ENCODE peak calls at places on chromosomes 4 and X, in four cellular contexts. S is H9, B is neuronal stem cell, O is IMR-90. F is an unnamed sample.

GRCh38 chrX:110282922-110283321 is 35.0 kb downstream of the AMMECR1 start:
- DNase-seq in S (no peak), B (no peak), O (no peak), F (no peak)

GRCh38 chr4:128475597-128475996 is 188.0 kb upstream of the PGRMC2 start:
- DNase-seq in S (no peak), B (no peak), O (no peak), F (no peak)

GRCh38 chr4:110681381-110681780 is 58.5 kb upstream of the PITX2 start:
- DNase-seq in S (no peak), B (no peak), O (no peak), F (peak; percentile 76)

GRCh38 chr4:124183926-124184325 is 528.6 kb downstream of the ANKRD50 start:
- DNase-seq in S (no peak), B (no peak), O (peak; percentile 41), F (no peak)

GRCh38 chrX:100410901-100411801 is 1.1 kb upstream of the PCDH19 start:
- DNase-seq in S (peak; percentile 35), B (no peak), O (no peak), F (no peak)

GRCh38 chr4:121061215-121061614 is 11.1 kb downstream of the NDNF start:
- DNase-seq in S (no peak), B (no peak), O (no peak), F (no peak)

GRCh38 chr4:59841698-59842097 is 1358.4 kb upstream of the ADGRL3 start:
- DNase-seq in S (no peak), B (no peak), O (no peak), F (no peak)

GRCh38 chr4:252065-252601 is 53.1 kb downstream of the ZNF732 start:
- DNase-seq in S (no peak), B (no peak), O (no peak), F (no peak)

GRCh38 chr4:1296324-1297022 is 6.8 kb downstream of the MAEA start:
- DNase-seq in S (no peak), B (no peak), O (no peak), F (no peak)

GRCh38 chr4:54745031-54745770 is 87.4 kb downstream of the KIT start:
- DNase-seq in S (no peak), B (no peak), O (peak; percentile 1), F (no peak)

GRCh38 chr4:112082954-112083586 is 62.2 kb upstream of the FAM241A start:
- DNase-seq in S (no peak), B (no peak), O (peak; percentile 82), F (no peak)

GRCh38 chr4:100060765-100061416 is 110.8 kb upstream of the H2AZ1 start:
- DNase-seq in S (no peak), B (no peak), O (no peak), F (no peak)

GRCh38 chr4:158020734-158021346 is 152.0 kb downstream of the GASK1B start:
- DNase-seq in S (no peak), B (no peak), O (peak; percentile 95), F (peak; percentile 41)

GRCh38 chrX:118530537-118530936 is 34.9 kb downstream of the DOCK11 start:
- DNase-seq in S (no peak), B (no peak), O (peak; percentile 48), F (no peak)

GRCh38 chrX:40931921-40932320 is 153.3 kb upstream of the USP9X start:
- DNase-seq in S (no peak), B (no peak), O (no peak), F (no peak)

GRCh38 chrX:40928076-40928475 is 157.2 kb upstream of the USP9X start:
- DNase-seq in S (no peak), B (no peak), O (no peak), F (no peak)

GRCh38 chrX:40938418-40938817 is 146.8 kb upstream of the USP9X start:
- DNase-seq in S (no peak), B (no peak), O (peak; percentile 46), F (no peak)

GRCh38 chrX:40936827-40937226 is 148.4 kb upstream of the USP9X start:
- DNase-seq in S (no peak), B (no peak), O (no peak), F (no peak)

DNA sequence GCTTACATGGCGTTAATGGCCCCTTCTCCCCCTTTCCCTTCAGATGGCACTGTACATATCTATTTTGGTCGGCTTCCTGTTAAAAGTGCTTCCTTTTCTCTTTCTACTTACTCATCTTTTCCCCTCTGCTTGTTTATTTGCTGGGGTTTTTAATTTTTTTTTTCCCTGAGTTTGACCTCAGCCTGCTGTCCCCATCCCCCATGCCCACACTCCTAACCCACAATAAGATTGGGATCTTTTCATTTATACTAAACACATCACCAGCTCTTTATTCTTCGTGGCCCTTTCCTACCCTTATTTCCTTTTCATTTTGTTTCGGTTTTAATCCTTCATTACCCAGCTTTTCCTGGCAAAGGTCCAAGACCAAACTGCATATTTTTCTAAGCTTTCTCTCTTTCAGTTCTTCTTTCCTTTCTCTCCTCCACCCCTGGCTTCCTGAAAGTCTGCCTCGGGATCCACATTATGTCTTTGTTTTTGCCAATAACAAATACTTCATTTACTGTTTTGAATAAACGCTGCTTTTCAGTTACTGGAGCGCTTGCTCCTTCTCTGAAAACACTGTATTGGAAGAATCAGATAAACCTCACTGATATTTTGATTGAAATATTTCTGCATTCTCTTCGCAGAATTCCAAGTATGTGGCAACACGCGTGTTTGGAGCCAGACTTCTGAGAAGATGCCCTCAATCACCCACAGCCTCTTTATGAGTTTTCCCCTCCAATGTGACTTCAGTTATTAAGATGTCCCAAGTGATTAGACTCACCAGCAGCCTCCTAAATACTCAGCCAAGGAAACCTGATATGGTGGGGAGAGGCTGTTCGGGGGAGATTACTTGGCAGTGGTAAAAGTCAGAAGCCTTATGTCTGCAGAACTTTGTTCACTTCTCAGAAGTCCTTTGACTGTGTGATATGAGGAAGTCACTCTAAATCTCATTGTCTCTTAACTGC is 151.8 kb upstream of the USP9X start:
- DNase-seq in S (no peak), B (no peak), O (peak; percentile 65), F (peak; percentile 66)
- H3K27ac ChIP-seq in S (no peak overlapping the region), B (no peak overlapping the region), O (peak overlapping the region; percentile 66), F (no peak overlapping the region)

GRCh38 chr4:6189511-6189910 is 10.8 kb downstream of the JAKMIP1 start:
- DNase-seq in S (no peak), B (no peak), O (no peak), F (no peak)
- H3K4ac ChIP-seq in S (no peak overlapping the region), B (no peak overlapping the region), O (no peak overlapping the region), F (no peak overlapping the region)

GRCh38 chr4:186202490-186203140 is 11.2 kb downstream of the CYP4V2 start:
- DNase-seq in S (no peak), B (no peak), O (no peak), F (no peak)
- H2AK5ac ChIP-seq in S (no peak overlapping the region), B (no peak overlapping the region), O (no peak overlapping the region), F (no peak overlapping the region)

DNA sequence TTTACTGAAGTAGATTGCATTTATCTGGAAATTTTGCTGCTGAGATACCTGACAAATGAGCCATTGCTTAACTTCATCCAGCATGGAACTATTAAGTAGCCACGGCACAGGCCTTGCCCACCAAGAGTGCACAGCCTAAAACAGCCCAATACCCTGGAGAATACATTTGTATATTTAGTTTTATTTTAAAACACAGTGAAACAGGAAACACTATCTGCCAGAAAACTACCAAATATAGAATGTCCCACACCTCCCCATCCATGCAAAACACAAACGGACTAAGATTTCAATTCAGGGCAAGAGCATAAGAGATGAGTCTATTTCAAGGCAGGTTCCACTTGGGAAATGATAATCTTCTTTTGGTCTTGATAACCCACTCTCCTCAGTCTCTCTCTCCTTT is 57.1 kb downstream of the MAML3 start:
- DNase-seq in S (no peak), B (no peak), O (peak; percentile 44), F (no peak)
- H3K27ac ChIP-seq in S (no peak overlapping the region), B (no peak overlapping the region), O (peak overlapping the region; percentile 72), F (peak overlapping the region; percentile 73)